ENCODE peak calls at places on chromosomes 16 and 17, in five cellular contexts. E, W, T, N and C are unnamed samples. For H3K4me1, the result is how much of the 10 kb centered on the place peaks cover.

GRCh38 chr17:64575431-64575830 is 68.7 kb downstream of the CEP95 start:
- DNase-seq in E (no peak), W (no peak), T (no peak), N (no peak), C (no peak)

GRCh38 chr17:80569936-80570335 is 25.3 kb downstream of the RPTOR start:
- DNase-seq in E (no peak), W (no peak), T (no peak), N (no peak), C (no peak)

GRCh38 chr17:47076171-47076570 is 97.1 kb upstream of the RPRML start:
- DNase-seq in E (no peak), W (no peak), T (no peak), N (no peak), C (no peak)

GRCh38 chr17:62134397-62134796 is 69.3 kb upstream of the MED13 start:
- DNase-seq in E (no peak), W (no peak), T (no peak), N (no peak), C (no peak)

GRCh38 chr17:17765921-17766320 is 70.9 kb downstream of the SREBF1 start:
- DNase-seq in E (no peak), W (no peak), T (no peak), N (no peak), C (no peak)

GRCh38 chr17:82787081-82787848 is 35.4 kb downstream of the TBCD start:
- DNase-seq in E (peak), W (no peak), T (no peak), N (no peak), C (no peak)

GRCh38 chr17:78022425-78022824 is 63.9 kb downstream of the TNRC6C start:
- DNase-seq in E (no peak), W (no peak), T (no peak), N (no peak), C (no peak)

GRCh38 chr17:66302761-66303626 is 581 bp downstream of the PRKCA start:
- DNase-seq in E (peak), W (peak), T (peak), N (peak), C (no peak)

GRCh38 chr17:65542595-65542994 is 18.9 kb downstream of the AXIN2 start:
- DNase-seq in E (no peak), W (no peak), T (no peak), N (no peak), C (no peak)

GRCh38 chr17:65438173-65438572 is 123.3 kb downstream of the AXIN2 start:
- DNase-seq in E (no peak), W (no peak), T (no peak), N (no peak), C (no peak)

GRCh38 chr17:5203908-5204294 is 12.2 kb upstream of the ZNF594 start:
- DNase-seq in E (no peak), W (no peak), T (no peak), N (no peak), C (no peak)

GRCh38 chr17:31318298-31319190 is 2.9 kb downstream of the EVI2A start:
- DNase-seq in E (peak), W (no peak), T (peak), N (peak), C (no peak)

DNA sequence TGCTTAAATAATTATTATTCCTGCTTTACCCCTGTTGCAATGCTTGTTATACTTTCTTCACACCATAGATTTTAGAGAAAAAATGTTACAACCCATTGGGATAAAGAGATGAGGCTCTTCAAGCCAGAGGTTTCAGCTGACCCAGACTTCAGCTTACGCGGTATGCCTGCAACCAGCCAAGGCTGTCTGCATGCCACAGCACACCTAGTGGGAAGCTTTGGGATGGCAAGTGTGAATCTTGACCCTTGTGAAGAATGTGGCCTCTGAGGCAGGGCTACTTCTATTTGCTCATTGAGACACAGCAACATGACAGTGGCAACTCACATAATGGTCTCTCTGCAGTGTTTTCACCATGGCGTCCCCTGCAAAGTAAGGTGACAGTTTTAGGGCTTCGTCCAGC is 193.9 kb upstream of the PIRT start:
- DNase-seq in E (no peak), W (no peak), T (no peak), N (no peak), C (no peak)
- TF ChIP-seq CTCF in E (no peak), W (no peak), T (no peak), N (no peak), C (no peak)

GRCh38 chr16:69410285-69410990 is 14.0 kb upstream of the CYB5B start:
- DNase-seq in E (no peak), W (no peak), T (no peak), N (no peak), C (no peak)
- TF ChIP-seq EP300 in E (no peak), W (no peak), T (no peak), N (no peak), C (no peak)

DNA sequence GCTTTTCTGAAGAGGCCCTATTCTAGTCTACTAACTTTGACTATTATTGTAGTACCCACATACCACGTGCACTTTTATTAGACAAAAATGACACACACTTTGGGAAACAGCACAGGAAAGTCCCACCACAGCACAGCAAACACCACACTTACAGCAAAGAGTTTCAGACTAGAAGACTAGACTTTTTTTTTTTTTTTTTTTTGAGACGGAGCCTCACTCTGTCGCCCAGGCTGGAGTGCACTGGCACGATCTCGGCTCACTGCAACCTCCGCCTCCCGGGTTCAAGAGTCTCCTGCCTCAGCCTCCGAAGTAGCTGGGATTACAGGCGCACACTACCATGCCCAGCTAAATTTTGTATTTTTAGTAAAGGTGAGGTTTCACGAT is 20.1 kb downstream of the YWHAE start:
- DNase-seq in E (no peak), W (no peak), T (no peak), N (no peak), C (no peak)
- H3K4me1 ChIP-seq in E (half or more), W (half or more), T (half or more), N (half or more), C (half or more)

DNA sequence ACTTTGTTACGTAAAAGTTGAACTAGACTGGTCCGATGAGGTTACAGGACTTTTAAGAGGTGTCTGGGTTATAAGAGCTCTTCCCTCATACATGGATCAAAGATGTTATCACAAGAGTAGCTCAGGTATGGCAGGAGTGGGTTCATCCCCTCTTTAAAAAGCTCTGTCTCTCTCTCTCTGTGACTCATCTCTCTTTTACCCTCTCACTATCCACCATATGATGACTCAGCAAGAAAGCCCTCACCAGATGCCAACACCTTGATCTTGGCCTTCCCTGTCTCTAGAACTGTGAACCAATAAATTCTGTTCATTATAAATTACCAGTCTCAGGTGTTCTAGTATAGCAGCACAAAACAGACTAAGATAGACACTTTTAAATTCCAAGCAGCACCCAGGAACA is 1.9 kb upstream of the CLEC19A start:
- DNase-seq in E (no peak), W (no peak), T (no peak), N (no peak), C (no peak)
- TF ChIP-seq CTCF in E (no peak), W (no peak), T (no peak), N (no peak), C (no peak)

GRCh38 chr17:40551091-40551873 is 14.0 kb downstream of the CCR7 start:
- DNase-seq in E (peak), W (peak), T (peak), N (peak), C (peak)
- TF ChIP-seq EP300 in E (no peak), W (peak), T (no peak), N (peak), C (no peak)

DNA sequence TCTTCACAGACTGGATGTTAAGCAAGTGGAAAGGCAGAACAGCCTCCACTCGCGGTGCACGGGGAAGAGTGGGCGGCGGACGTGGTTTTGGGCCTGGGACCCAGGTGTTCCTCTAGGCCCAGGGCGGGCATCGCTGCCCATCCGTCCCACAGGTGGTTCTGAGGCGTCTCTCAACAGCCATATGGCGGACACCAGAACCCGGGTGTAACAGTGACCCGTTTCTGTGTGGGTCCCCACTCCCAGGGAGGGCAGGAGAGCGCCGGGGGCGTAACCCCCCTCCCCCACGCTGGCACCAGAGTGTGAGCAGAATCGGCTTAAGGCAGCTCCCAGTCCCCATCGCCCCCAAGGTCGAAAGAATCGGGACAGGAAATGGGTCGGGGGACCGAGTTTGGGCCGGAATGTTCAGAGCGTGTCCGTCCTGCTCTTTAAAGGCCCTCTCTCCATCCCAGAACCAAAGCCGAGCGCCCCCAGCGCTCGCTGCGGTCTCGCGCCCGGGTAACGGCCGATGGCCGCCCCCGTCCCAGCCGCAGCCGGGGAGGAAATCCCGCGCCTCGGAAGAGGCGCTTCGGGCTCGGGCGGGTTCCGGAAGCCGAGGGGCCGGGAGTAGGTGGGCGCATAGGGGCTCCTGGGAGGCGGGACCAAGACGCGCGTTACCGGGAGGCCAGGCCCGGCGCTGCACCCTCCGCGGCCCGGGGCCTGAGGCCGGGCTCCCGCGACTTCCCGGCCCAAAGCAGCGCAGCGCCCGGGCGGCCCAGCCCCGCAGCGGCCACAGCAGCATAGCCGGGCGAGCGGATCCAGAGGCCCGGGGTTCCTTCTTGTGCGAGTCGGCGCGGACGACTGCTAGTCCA is at the start of gene TK2:
- DNase-seq in E (peak), W (peak), T (peak), N (peak), C (no peak)
- H3K4me1 ChIP-seq in E (under half), W (half or more), T (under half), N (under half), C (half or more)

GRCh38 chr16:78277374-78277773 is 177.9 kb downstream of the WWOX start:
- DNase-seq in E (no peak), W (no peak), T (no peak), N (no peak), C (no peak)

GRCh38 chr16:78275420-78275819 is 176.0 kb downstream of the WWOX start:
- DNase-seq in E (no peak), W (no peak), T (no peak), N (no peak), C (no peak)

GRCh38 chr16:78274771-78275170 is 175.3 kb downstream of the WWOX start:
- DNase-seq in E (no peak), W (no peak), T (no peak), N (no peak), C (no peak)

GRCh38 chr16:78269251-78269650 is 169.8 kb downstream of the WWOX start:
- DNase-seq in E (no peak), W (no peak), T (no peak), N (no peak), C (no peak)

GRCh38 chr16:78271981-78272380 is 172.5 kb downstream of the WWOX start:
- DNase-seq in E (no peak), W (no peak), T (no peak), N (no peak), C (no peak)
- TF ChIP-seq CTCF in E (no peak), W (no peak), T (no peak), N (no peak), C (no peak)